ENCODE peak calls at places on chromosomes 2 and 18, in eight cellular contexts. Q, U, M, P, J, E, I and A are unnamed samples.
A peak's percentile ranks its signal among the peaks of the same experiment; 100 is the strongest.

GRCh38 chr18:68837665-68838390 is 39.9 kb downstream of the CCDC102B start:
- DNase-seq in I (no peak), P (no peak), M (no peak), U (no peak), E (no peak), Q (no peak), J (peak; percentile 18), A (no peak)

GRCh38 chr2:217604527-217605279 is 398.1 kb downstream of the TNS1 start:
- DNase-seq in J (no peak), I (peak; percentile 88), Q (no peak), E (no peak), P (no peak), U (no peak), M (peak; percentile 71), A (no peak)

GRCh38 chr18:26894006-26894405 is 28.5 kb upstream of the AQP4 start:
- DNase-seq in I (no peak), E (no peak), M (no peak), Q (no peak), J (no peak), P (no peak), U (no peak), A (no peak)

GRCh38 chr2:235506291-235506996 is 12.6 kb downstream of the AGAP1 start:
- DNase-seq in E (no peak), M (no peak), Q (no peak), I (no peak), U (peak; percentile 40), P (no peak), J (no peak), A (no peak)

GRCh38 chr2:37871453-37872191 is 53.5 kb upstream of the RMDN2 start:
- DNase-seq in E (no peak), M (no peak), J (peak; percentile 99), Q (no peak), P (no peak), I (no peak), U (no peak), A (peak; percentile 42)

GRCh38 chr2:58535182-58535581 is 294.1 kb upstream of the FANCL start:
- DNase-seq in E (no peak), P (no peak), U (no peak), I (no peak), J (peak; percentile 25), M (no peak), Q (no peak), A (no peak)

GRCh38 chr2:175627405-175627804 is 374.7 kb downstream of the LNPK start:
- DNase-seq in P (no peak), U (no peak), E (no peak), J (no peak), Q (no peak), I (no peak), M (no peak), A (peak; percentile 81)

GRCh38 chr2:239805043-239805329 is 220.2 kb downstream of the NDUFA10 start:
- DNase-seq in J (no peak), I (no peak), M (no peak), U (no peak), P (no peak), Q (no peak), E (no peak), A (no peak)

GRCh38 chr18:3985030-3985429 is 470.1 kb downstream of the DLGAP1 start:
- DNase-seq in J (peak; percentile 33), M (no peak), U (no peak), P (no peak), I (no peak), E (no peak), Q (no peak), A (no peak)

GRCh38 chr2:105557515-105557914 is 158.7 kb upstream of the FHL2 start:
- DNase-seq in E (no peak), U (no peak), M (peak; percentile 55), P (no peak), I (no peak), J (no peak), Q (no peak), A (no peak)

GRCh38 chr2:75728614-75729419 is 18.1 kb upstream of the GCFC2 start:
- DNase-seq in J (no peak), M (no peak), E (no peak), Q (no peak), U (no peak), P (no peak), I (no peak), A (no peak)

GRCh38 chr18:45617284-45617683 is 2.0 kb downstream of the SLC14A2 start:
- DNase-seq in E (no peak), P (no peak), Q (no peak), J (peak; percentile 87), I (no peak), U (peak; percentile 17), M (peak; percentile 89), A (peak; percentile 63)

GRCh38 chr2:219417374-219417773 is 803 bp upstream of the DES start:
- DNase-seq in U (no peak), P (no peak), Q (no peak), I (no peak), M (peak; percentile 67), J (no peak), E (no peak), A (no peak)

GRCh38 chr2:33021542-33022259 is 74.9 kb downstream of the LTBP1 start:
- DNase-seq in J (no peak), M (no peak), U (no peak), I (no peak), Q (no peak), P (no peak), E (no peak), A (no peak)

GRCh38 chr2:178514664-178515063 is 34.4 kb downstream of the PLEKHA3 start:
- DNase-seq in P (no peak), J (peak; percentile 91), E (no peak), U (no peak), M (no peak), I (no peak), Q (no peak), A (no peak)

GRCh38 chr18:14106906-14107305 is 25.3 kb downstream of the ZNF519 start:
- DNase-seq in U (no peak), M (no peak), Q (no peak), I (no peak), P (no peak), J (no peak), E (no peak), A (no peak)

GRCh38 chr18:67608909-67609308 is 92.4 kb upstream of the DSEL start:
- DNase-seq in P (no peak), U (no peak), E (no peak), J (no peak), Q (no peak), M (no peak), I (no peak), A (peak; percentile 6)

GRCh38 chr2:128437181-128437520 is 118.5 kb upstream of the HS6ST1 start:
- DNase-seq in U (no peak), I (no peak), P (no peak), E (no peak), M (no peak), J (no peak), Q (no peak), A (no peak)

GRCh38 chr18:62183578-62184195 is 3.2 kb downstream of the PIGN start:
- DNase-seq in E (peak; percentile 18), P (peak; percentile 44), J (peak; percentile 76), Q (no peak), I (peak; percentile 52), M (no peak), U (peak; percentile 13), A (peak; percentile 34)

GRCh38 chr2:118848381-118849225 is 1.2 kb upstream of the EN1 start:
- DNase-seq in E (no peak), M (no peak), I (no peak), Q (no peak), P (no peak), U (no peak), J (no peak), A (no peak)

GRCh38 chr2:30693821-30694281 is 113.4 kb downstream of the CAPN13 start:
- DNase-seq in E (no peak), I (no peak), M (peak; percentile 57), P (no peak), J (no peak), Q (no peak), U (no peak), A (no peak)

GRCh38 chr2:7736646-7737305 is 819.6 kb downstream of the RNF144A start:
- DNase-seq in P (no peak), U (no peak), E (no peak), I (no peak), Q (no peak), J (peak; percentile 63), M (no peak), A (no peak)

GRCh38 chr18:64244571-64244970 is 95.7 kb upstream of the LINC00305 start:
- DNase-seq in Q (no peak), E (no peak), M (no peak), I (no peak), U (no peak), P (no peak), J (no peak), A (no peak)

GRCh38 chr18:31648966-31649429 is 35.4 kb downstream of the B4GALT6 start:
- DNase-seq in Q (no peak), P (peak; percentile 13), J (peak; percentile 89), E (no peak), M (no peak), I (peak; percentile 26), U (peak; percentile 21), A (no peak)

GRCh38 chr2:152647417-152648010 is 69.7 kb downstream of the PRPF40A start:
- DNase-seq in U (no peak), P (no peak), Q (no peak), I (peak; percentile 62), M (peak; percentile 83), J (no peak), E (no peak), A (no peak)

GRCh38 chr2:241540766-241541561 is 17.6 kb upstream of the BOK start:
- DNase-seq in P (no peak), U (peak; percentile 50), I (peak; percentile 87), E (peak; percentile 51), J (no peak), Q (no peak), M (peak; percentile 55), A (no peak)

GRCh38 chr2:175010848-175011254 is 5.7 kb upstream of the CHN1 start:
- DNase-seq in Q (no peak), U (no peak), M (no peak), J (peak; percentile 33), I (no peak), P (no peak), E (no peak), A (no peak)

GRCh38 chr2:230812041-230812440 is 52.7 kb upstream of the ITM2C start:
- DNase-seq in J (no peak), I (no peak), E (no peak), M (no peak), Q (no peak), P (no peak), U (no peak), A (no peak)

GRCh38 chr2:131039908-131040660 is 53.2 kb downstream of the FAM168B start:
- DNase-seq in E (no peak), Q (no peak), M (no peak), P (no peak), J (no peak), U (no peak), I (no peak), A (no peak)